ENCODE peak calls at places on chromosomes 1 and 21, in eight cellular contexts. T is neural progenitor cell, X is HCT116, H is psoas muscle, E is heart left ventricle, J is IMR-90, S is A549, I is Caco-2. R is an unnamed sample.
A peak's percentile ranks its signal among the peaks of the same experiment; 100 is the strongest.

GRCh38 chr1:42044346-42044745 is 108.9 kb upstream of the GUCA2B start:
- DNase-seq in T (no peak), X (no peak), H (no peak), E (no peak), J (no peak), S (no peak), I (no peak), R (no peak)

GRCh38 chr1:43509007-43509739 is 21.5 kb upstream of the PTPRF start:
- DNase-seq in T (no peak), X (no peak), H (no peak), E (peak; percentile 1), J (no peak), S (no peak), I (no peak), R (no peak)

GRCh38 chr1:204618148-204618760 is 67.3 kb downstream of the LRRN2 start:
- DNase-seq in T (no peak), X (no peak), H (no peak), E (no peak), J (no peak), S (no peak), I (no peak), R (no peak)

GRCh38 chr1:226607821-226608220 is 59.3 kb downstream of the STUM start:
- DNase-seq in T (no peak), X (no peak), H (no peak), E (no peak), J (no peak), S (no peak), I (no peak), R (no peak)

GRCh38 chr1:38261574-38261973 is 215.0 kb upstream of the POU3F1 start:
- DNase-seq in T (no peak), X (no peak), H (no peak), E (no peak), J (no peak), S (no peak), I (no peak), R (no peak)

GRCh38 chr21:16536661-16537359 is 807.0 kb downstream of the USP25 start:
- DNase-seq in T (no peak), X (no peak), H (no peak), E (no peak), J (peak; percentile 6), S (no peak), I (no peak), R (no peak)

GRCh38 chr1:100912019-100912418 is 16.1 kb downstream of the SLC30A7 start:
- DNase-seq in T (no peak), X (no peak), H (no peak), E (no peak), J (peak; percentile 37), S (no peak), I (no peak), R (no peak)

GRCh38 chr1:60103186-60103585 is 29.6 kb upstream of the C1orf87 start:
- DNase-seq in T (no peak), X (no peak), H (no peak), E (no peak), J (no peak), S (no peak), I (no peak), R (no peak)

GRCh38 chr1:203284411-203285208 is 20.7 kb upstream of the BTG2 start:
- DNase-seq in T (no peak), X (no peak), H (no peak), E (no peak), J (no peak), S (no peak), I (no peak), R (no peak)

GRCh38 chr1:227949954-227950734 is 2.4 kb upstream of the WNT9A start:
- DNase-seq in T (no peak), X (no peak), H (peak; percentile 21), E (no peak), J (no peak), S (no peak), I (no peak), R (peak; percentile 49)

GRCh38 chr21:36744190-36744559 is 45.3 kb downstream of the SIM2 start:
- DNase-seq in T (no peak), X (no peak), H (no peak), E (no peak), J (no peak), S (no peak), I (no peak), R (no peak)

GRCh38 chr21:34693192-34693810 is 24.5 kb downstream of the CLIC6 start:
- DNase-seq in T (peak; percentile 78), X (peak; percentile 59), H (no peak), E (no peak), J (peak; percentile 74), S (peak; percentile 28), I (no peak), R (no peak)

GRCh38 chr1:205561501-205562203 is 57.2 kb downstream of the CDK18 start:
- DNase-seq in T (no peak), X (no peak), H (no peak), E (no peak), J (no peak), S (no peak), I (peak; percentile 3), R (no peak)

GRCh38 chr1:50257940-50258339 is 149.2 kb downstream of the ELAVL4 start:
- DNase-seq in T (no peak), X (no peak), H (no peak), E (no peak), J (no peak), S (no peak), I (no peak), R (no peak)

GRCh38 chr1:172753964-172754363 is 95.1 kb downstream of the FASLG start:
- DNase-seq in T (no peak), X (no peak), H (no peak), E (no peak), J (no peak), S (no peak), I (no peak), R (no peak)

GRCh38 chr1:155969377-155969791 is 9.0 kb downstream of the ARHGEF2 start:
- DNase-seq in T (no peak), X (no peak), H (peak; percentile 55), E (no peak), J (no peak), S (no peak), I (no peak), R (no peak)

GRCh38 chr1:150960646-150961045 is 14.0 kb downstream of the CERS2 start:
- DNase-seq in T (no peak), X (no peak), H (no peak), E (no peak), J (no peak), S (no peak), I (no peak), R (no peak)

GRCh38 chr1:1361233-1361981 is 3.1 kb upstream of the MXRA8 start:
- DNase-seq in T (no peak), X (no peak), H (peak; percentile 20), E (no peak), J (no peak), S (no peak), I (no peak), R (peak; percentile 17)

GRCh38 chr1:41455479-41456271 is 28.8 kb downstream of the EDN2 start:
- DNase-seq in T (no peak), X (no peak), H (no peak), E (peak; percentile 80), J (peak; percentile 40), S (no peak), I (no peak), R (no peak)

GRCh38 chr1:247407180-247407616 is 8.8 kb upstream of the NLRP3 start:
- DNase-seq in T (no peak), X (no peak), H (peak; percentile 31), E (no peak), J (no peak), S (no peak), I (no peak), R (no peak)

DNA sequence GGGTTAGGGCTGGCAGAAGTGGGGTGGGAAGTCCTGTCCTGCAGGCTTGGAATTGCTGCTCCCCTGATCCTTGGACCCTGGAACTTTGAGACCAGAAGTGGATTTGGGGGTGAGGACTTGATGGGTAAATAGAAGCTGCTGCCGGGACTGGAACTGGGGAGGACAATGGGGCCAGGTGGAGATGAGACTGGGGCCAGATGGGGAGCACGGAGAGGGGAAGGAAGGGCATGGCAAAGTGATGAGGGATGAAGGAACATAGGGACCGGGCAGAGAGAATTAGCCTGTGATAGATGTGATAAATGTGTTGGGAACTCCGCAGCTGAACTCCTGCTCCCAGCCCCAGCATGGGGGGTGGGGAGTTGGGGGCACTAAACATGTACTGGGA is 637 bp downstream of the NHLH1 start:
- DNase-seq in T (no peak), X (no peak), H (no peak), E (no peak), J (no peak), S (no peak), I (no peak), R (no peak)
- H3K4me3 ChIP-seq in T (no peak overlapping the region), X (no peak overlapping the region), H (no peak overlapping the region), E (no peak overlapping the region), J (no peak overlapping the region), S (no peak overlapping the region), I (no peak overlapping the region), R (no peak overlapping the region)

GRCh38 chr1:2822621-2823145 is 21.2 kb upstream of the TTC34 start:
- DNase-seq in T (no peak), X (no peak), H (peak; percentile 6), E (no peak), J (no peak), S (no peak), I (no peak), R (no peak)

GRCh38 chr1:2820731-2821372 is 19.4 kb upstream of the TTC34 start:
- DNase-seq in T (no peak), X (no peak), H (peak; percentile 5), E (no peak), J (no peak), S (no peak), I (no peak), R (no peak)

GRCh38 chr1:2823921-2824660 is 22.6 kb upstream of the TTC34 start:
- DNase-seq in T (no peak), X (no peak), H (no peak), E (no peak), J (no peak), S (no peak), I (no peak), R (no peak)

GRCh38 chr1:2821373-2821955 is 20.0 kb upstream of the TTC34 start:
- DNase-seq in T (no peak), X (no peak), H (peak; percentile 5), E (no peak), J (no peak), S (no peak), I (no peak), R (no peak)

GRCh38 chr1:2821970-2822620 is 20.6 kb upstream of the TTC34 start:
- DNase-seq in T (no peak), X (no peak), H (peak; percentile 25), E (no peak), J (no peak), S (peak; percentile 38), I (no peak), R (peak; percentile 49)
- H3K9me3 ChIP-seq in T (no peaks in the 10 kb centered on the region), X (no peaks in the 10 kb centered on the region), H (no peaks in the 10 kb centered on the region), E (no peaks in the 10 kb centered on the region), J (peaks cover 73% of the 10 kb centered on the region), S (no peaks in the 10 kb centered on the region), I (no peaks in the 10 kb centered on the region), R (no peaks in the 10 kb centered on the region)

GRCh38 chr1:201918343-201918742 is 28.0 kb downstream of the LMOD1 start:
- DNase-seq in T (no peak), X (no peak), H (no peak), E (no peak), J (no peak), S (no peak), I (no peak), R (no peak)
- TF ChIP-seq CTCF in T (no peak), X (no peak), H (no peak), E (no peak), J (no peak), S (no peak), I (no peak), R (no peak)

DNA sequence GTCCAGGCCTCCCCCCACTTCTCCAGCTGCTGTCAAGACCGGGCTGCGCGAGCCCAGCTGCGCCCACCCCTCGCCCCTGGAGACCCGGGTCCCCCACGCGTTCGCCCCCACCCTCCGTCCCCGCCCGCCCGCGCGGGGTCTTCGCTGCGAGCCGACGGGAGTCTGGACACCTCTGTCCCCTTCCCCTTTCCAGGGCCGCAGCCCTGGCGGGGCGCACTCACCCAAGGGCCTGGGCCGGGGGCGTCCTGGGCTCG is 197 bp downstream of the RAP1GAP start:
- DNase-seq in T (peak; percentile 18), X (no peak), H (no peak), E (no peak), J (no peak), S (no peak), I (no peak), R (peak; percentile 64)
- H3K4me3 ChIP-seq in T (peak overlapping the region; percentile 64), X (no peak overlapping the region), H (peak overlapping the region; percentile 47), E (peak overlapping the region; percentile 38), J (peak overlapping the region; percentile 22), S (peak overlapping the region; percentile 45), I (peak overlapping the region; percentile 60), R (peak overlapping the region; percentile 64)

R was measured in pancreas.